ENCODE peak calls at places on chromosomes 12 and 14, in nine cellular contexts. R, C, M, L, X, B, J, V and N are unnamed samples.

GRCh38 chr12:132506730-132507538 is 17.0 kb downstream of the FBRSL1 start:
- DNase-seq in C (peak; percentile 92), B (peak; percentile 56), V (peak; percentile 74), M (peak; percentile 44), R (peak; percentile 58), J (peak; percentile 87), X (peak; percentile 49), L (no peak), N (no peak)

GRCh38 chr14:50396636-50397460 is at the start of gene CDKL1:
- DNase-seq in R (peak; percentile 83), X (peak; percentile 79), V (peak; percentile 74), L (peak; percentile 17), C (peak; percentile 89), J (peak; percentile 65), B (peak; percentile 59), M (peak; percentile 15), N (peak; percentile 83)

GRCh38 chr12:57729321-57729844 is 9.2 kb downstream of the AGAP2 start:
- DNase-seq in B (no peak), V (no peak), J (no peak), C (peak; percentile 82), R (no peak), X (no peak), M (no peak), L (no peak), N (no peak)

GRCh38 chr14:91303091-91303923 is 58.8 kb upstream of the GPR68 start:
- DNase-seq in B (peak; percentile 89), L (no peak), C (no peak), X (peak; percentile 58), R (peak; percentile 96), V (peak; percentile 62), M (no peak), J (peak; percentile 41), N (no peak)

GRCh38 chr12:52200783-52201519 is 9.1 kb upstream of the KRT80 start:
- DNase-seq in R (no peak), B (no peak), J (no peak), M (no peak), C (no peak), V (no peak), L (no peak), X (no peak), N (no peak)

GRCh38 chr12:1527789-1528188 is 66.6 kb downstream of the FBXL14 start:
- DNase-seq in X (no peak), C (peak; percentile 52), V (no peak), B (no peak), J (peak; percentile 39), L (no peak), M (no peak), R (no peak), N (peak; percentile 61)

GRCh38 chr12:54431911-54432814 is 13.1 kb upstream of the ITGA5 start:
- DNase-seq in M (no peak), B (peak; percentile 87), V (peak; percentile 49), J (peak; percentile 86), L (no peak), C (peak; percentile 94), R (peak; percentile 72), X (peak; percentile 55), N (peak; percentile 97)

GRCh38 chr12:72368719-72369505 is 96.7 kb downstream of the TRHDE start:
- DNase-seq in L (no peak), B (no peak), C (no peak), J (no peak), M (no peak), V (no peak), R (no peak), X (no peak), N (no peak)

GRCh38 chr14:64550539-64551333 is 975 bp downstream of the PPP1R36 start:
- DNase-seq in X (no peak), M (no peak), J (no peak), R (no peak), V (no peak), L (no peak), C (no peak), B (no peak), N (no peak)